ENCODE peak calls at places on chromosomes 7 and 10, in ten cellular contexts. R, I, V, A, E, W, B, J, G and Z are unnamed samples.

GRCh38 chr10:60032723-60033122 is 126.4 kb upstream of the CCDC6 start:
- DNase-seq in R (peak), W (peak), V (no peak), A (no peak), G (peak), J (peak), B (peak), I (peak), E (peak), Z (peak)

GRCh38 chr7:125358551-125359167 is 429.0 kb upstream of the POT1 start:
- DNase-seq in J (peak), W (no peak), A (no peak), I (no peak), E (no peak), B (no peak), G (no peak), R (no peak), V (no peak), Z (no peak)

GRCh38 chr7:155257482-155258232 is 40.0 kb upstream of the INSIG1 start:
- DNase-seq in E (peak), G (peak), V (peak), A (no peak), I (no peak), W (peak), B (peak), J (peak), R (peak), Z (no peak)

GRCh38 chr10:3648179-3648975 is 136.6 kb downstream of the KLF6 start:
- DNase-seq in V (no peak), J (no peak), G (no peak), B (no peak), A (no peak), R (no peak), I (no peak), W (no peak), E (no peak), Z (no peak)

GRCh38 chr7:149824301-149824741 is 13.9 kb upstream of the ZNF862 start:
- DNase-seq in R (no peak), I (no peak), G (no peak), E (no peak), A (no peak), W (no peak), B (no peak), V (peak), J (no peak), Z (no peak)

GRCh38 chr7:12490105-12490688 is 80.3 kb upstream of the SCIN start:
- DNase-seq in G (peak), B (peak), V (no peak), I (peak), A (no peak), W (peak), R (no peak), J (peak), E (peak), Z (no peak)

GRCh38 chr7:6398943-6399342 is 48.8 kb downstream of the DAGLB start:
- DNase-seq in A (no peak), I (peak), V (no peak), J (no peak), G (no peak), R (no peak), B (peak), W (no peak), E (peak), Z (no peak)

GRCh38 chr10:63247771-63248170 is 114.6 kb downstream of the NRBF2 start:
- DNase-seq in W (no peak), E (no peak), I (no peak), V (no peak), G (peak), R (no peak), B (no peak), A (no peak), J (no peak), Z (no peak)

GRCh38 chr10:81820418-81820817 is 54.6 kb upstream of the NRG3 start:
- DNase-seq in A (no peak), B (no peak), E (no peak), I (peak), J (no peak), G (no peak), W (peak), R (no peak), V (no peak), Z (peak)

GRCh38 chr10:124152781-124153600 is 59.6 kb upstream of the CHST15 start:
- DNase-seq in A (no peak), E (peak), B (peak), I (no peak), V (peak), J (peak), G (peak), W (peak), R (peak), Z (peak)

GRCh38 chr10:5552376-5553321 is 27.9 kb downstream of the CALML3 start:
- DNase-seq in G (no peak), B (no peak), J (no peak), V (peak), W (no peak), A (no peak), I (no peak), R (no peak), E (no peak), Z (no peak)
- H3K4me3 ChIP-seq in G (no peak), B (no peak), J (no peak), V (no peak), W (no peak), A (no peak), I (no peak), R (no peak), E (no peak), Z (no peak)

GRCh38 chr10:113893570-113893969 is 39.1 kb downstream of the NHLRC2 start:
- DNase-seq in R (no peak), V (no peak), I (peak), E (no peak), B (no peak), G (no peak), A (no peak), J (no peak), W (no peak), Z (no peak)
- H3K4me3 ChIP-seq in R (no peak), V (no peak), I (no peak), E (no peak), B (no peak), G (no peak), A (no peak), J (no peak), W (no peak), Z (no peak)

GRCh38 chr7:137342751-137343482 is 616 bp downstream of the PTN start:
- DNase-seq in A (no peak), E (no peak), J (no peak), B (peak), G (no peak), R (no peak), W (no peak), V (no peak), I (peak), Z (no peak)
- H3K4me3 ChIP-seq in A (peak), E (peak), J (peak), B (peak), G (peak), R (peak), W (no peak), V (peak), I (peak), Z (peak)

DNA sequence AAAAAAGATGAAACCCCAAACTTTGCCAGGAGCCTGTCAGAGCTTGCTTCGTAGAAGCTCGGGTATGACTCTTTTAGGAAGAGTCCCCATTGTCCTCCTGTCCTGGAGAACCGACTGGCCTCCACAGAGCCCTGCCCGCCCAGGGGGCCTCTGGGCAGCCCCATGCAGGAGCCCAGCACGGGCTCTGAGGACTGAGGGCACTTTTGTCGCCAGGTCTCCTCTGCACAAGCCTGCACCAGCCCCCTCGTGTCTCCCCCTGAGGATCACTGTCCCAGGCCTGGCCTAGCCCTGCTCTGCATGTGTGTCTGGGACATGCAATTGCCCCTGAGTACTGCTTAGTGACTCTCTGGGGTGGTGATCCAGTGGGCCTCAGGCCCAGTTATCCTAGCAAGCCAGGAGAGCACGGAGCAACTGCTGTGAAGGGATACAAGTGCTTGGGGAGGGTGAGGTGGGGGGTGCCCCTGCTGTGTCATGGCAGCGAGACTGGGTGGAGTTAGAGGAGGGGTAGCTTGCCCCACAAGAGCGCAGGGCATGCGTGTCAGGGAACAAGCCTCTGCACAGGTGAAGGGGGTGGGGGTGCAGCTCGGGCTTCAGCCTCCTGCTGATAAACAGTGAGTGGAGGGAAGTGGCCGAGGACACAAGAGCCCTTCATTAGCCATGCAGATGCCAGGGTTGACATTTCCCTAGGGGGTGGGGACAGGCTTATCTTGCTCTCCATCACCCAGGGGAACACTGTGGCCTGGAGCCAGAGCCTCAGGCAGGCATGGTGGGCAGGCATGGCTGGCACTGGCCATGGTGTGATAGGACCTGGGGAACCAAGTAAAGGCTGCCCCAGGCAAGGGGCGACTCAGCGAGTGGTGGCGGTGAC is 143.4 kb downstream of the C10orf105 start:
- DNase-seq in J (no peak), W (no peak), V (peak), E (no peak), I (no peak), R (no peak), B (no peak), A (no peak), G (no peak), Z (no peak)
- H3K4me3 ChIP-seq in J (no peak), W (no peak), V (no peak), E (no peak), I (no peak), R (no peak), B (no peak), A (no peak), G (no peak), Z (no peak)

GRCh38 chr10:50152792-50153272 is 85.1 kb downstream of the WASHC2A start:
- DNase-seq in A (no peak), W (no peak), J (no peak), E (no peak), G (no peak), V (peak), I (no peak), B (peak), R (no peak), Z (no peak)
- H3K4me3 ChIP-seq in A (no peak), W (no peak), J (no peak), E (no peak), G (no peak), V (no peak), I (no peak), B (peak), R (peak), Z (peak)

DNA sequence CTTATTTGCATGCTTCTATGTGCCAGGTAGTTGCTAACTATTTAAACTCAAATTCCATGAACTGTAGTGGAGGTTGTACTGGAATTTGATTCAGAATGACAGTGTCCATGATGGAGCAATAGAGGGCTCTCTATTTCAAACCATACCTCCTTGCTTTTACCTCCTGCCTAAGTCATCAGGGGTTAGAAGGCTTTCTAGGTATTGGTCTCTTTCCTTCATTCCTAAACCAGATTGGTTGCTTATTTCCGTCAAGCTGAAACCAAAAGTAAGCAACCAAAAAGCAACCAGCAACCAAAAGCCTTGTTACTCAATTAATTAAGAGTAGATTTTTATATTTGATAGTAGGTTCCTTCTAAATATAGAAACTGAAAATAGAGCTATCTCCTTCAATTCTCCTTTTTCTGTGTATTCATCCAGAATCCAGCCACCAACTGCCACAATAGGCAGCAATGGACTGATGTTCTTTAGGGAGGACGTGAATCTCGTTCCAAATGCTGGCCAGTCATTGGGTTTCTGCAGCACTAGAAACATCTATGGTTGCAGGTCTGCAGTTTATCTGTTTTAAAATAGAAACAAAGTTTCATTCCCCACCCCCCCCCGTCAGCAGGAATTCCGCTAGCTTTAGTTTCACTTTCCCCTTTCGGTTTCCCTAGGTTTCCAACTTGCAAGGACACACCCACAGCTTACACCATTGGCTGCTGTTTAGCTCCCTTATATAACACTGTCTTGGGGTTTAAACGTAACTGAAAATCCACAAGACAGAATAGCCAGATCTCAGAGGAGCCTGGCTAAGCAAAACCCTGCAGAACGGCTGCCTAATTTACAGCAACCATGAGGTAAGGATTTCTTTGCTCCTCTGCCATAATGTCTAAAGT is at the start of gene IFIT1:
- DNase-seq in W (peak), J (peak), R (peak), E (peak), V (no peak), G (peak), A (peak), I (peak), B (peak), Z (no peak)
- H3K4me3 ChIP-seq in W (peak), J (peak), R (peak), E (peak), V (peak), G (peak), A (peak), I (peak), B (peak), Z (peak)

GRCh38 chr7:101728128-101728527 is 89.3 kb upstream of the CUX1 start:
- DNase-seq in J (no peak), R (no peak), W (peak), V (no peak), G (peak), A (no peak), I (no peak), E (no peak), B (no peak), Z (no peak)

GRCh38 chr7:101736077-101736476 is 81.3 kb upstream of the CUX1 start:
- DNase-seq in B (peak), R (no peak), V (no peak), W (peak), A (no peak), I (no peak), J (no peak), E (no peak), G (no peak), Z (no peak)

GRCh38 chr7:101728888-101729883 is 88.2 kb upstream of the CUX1 start:
- DNase-seq in I (no peak), G (peak), A (no peak), B (peak), E (peak), W (peak), R (no peak), V (no peak), J (peak), Z (no peak)

GRCh38 chr7:101731502-101732084 is 85.8 kb upstream of the CUX1 start:
- DNase-seq in J (no peak), B (no peak), W (no peak), I (no peak), R (no peak), V (no peak), A (no peak), E (no peak), G (no peak), Z (no peak)

DNA sequence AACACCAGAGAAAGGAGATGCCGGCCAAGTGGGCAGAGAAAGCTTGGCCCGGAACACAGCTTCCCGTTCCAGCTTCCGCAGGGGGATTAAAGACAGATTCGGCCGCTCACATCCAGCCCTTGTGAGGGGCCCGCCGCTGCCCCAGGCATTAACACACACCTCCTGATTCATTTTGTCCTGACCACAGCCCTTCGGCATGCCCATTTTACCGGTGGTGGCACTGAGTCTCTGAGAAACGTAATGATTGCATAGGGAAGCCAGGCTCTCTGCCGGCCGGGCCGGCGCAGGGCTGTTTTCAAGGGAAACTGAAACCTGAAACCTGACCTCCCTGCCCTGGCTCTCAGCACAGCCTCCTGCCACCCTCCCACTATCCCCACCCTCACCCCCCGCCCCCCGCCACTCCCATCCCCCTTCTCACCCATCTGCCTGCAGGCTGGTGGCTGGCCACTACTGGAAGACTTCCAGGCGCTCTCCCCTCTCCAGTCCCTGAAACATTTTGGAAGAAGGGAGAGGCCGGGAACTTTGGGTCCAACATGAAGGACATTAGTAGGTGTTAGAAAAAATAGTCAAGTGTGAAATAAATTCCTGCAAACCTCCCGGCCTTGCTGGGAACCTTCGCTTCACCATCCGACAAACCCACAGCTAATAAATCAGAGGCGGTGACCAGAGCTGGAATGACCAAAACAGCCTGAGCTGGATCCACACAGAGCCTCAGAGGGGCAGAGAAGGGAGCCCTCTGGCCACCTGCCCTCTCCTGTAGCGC is 83.5 kb upstream of the CUX1 start:
- DNase-seq in J (no peak), A (no peak), R (no peak), B (peak), W (peak), E (peak), I (peak), V (peak), G (peak), Z (no peak)
- H3K4me3 ChIP-seq in J (peak), A (peak), R (peak), B (peak), W (peak), E (peak), I (no peak), V (peak), G (peak), Z (peak)

DNA sequence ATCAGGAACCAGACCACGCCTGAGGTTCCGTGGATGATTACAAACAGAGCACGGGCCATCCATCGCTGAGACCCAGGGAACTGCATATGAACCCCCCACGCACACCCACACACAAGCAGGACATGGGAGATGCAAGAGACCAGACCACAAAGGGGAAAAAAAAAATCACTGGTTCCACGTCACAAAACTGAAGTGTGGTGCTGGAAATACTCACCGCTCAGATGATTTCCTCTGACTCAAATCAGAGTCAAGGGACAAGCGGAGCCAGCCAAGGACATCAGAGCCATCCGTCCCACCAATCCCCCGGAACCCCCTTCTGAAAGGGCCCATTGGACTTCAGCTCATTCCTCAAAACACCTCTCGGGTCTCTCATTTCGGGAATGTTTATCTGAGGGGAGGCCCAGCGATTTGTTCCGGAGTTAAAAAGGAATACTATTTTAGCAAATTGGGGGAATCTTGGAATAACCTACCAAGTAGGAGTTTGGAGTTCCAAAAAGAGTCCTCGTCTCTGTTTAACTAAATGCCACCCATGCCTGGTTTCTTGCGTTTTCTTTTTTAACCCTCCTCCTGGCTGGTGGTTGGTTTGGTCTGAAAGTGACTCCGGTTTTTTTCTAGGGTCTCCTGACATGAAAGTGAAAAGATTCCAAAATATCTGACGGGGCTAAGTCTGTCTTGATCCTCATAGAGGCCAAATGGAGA is 15.0 kb downstream of the SNX8 start:
- DNase-seq in V (peak), R (peak), E (peak), G (peak), B (peak), A (peak), J (peak), W (peak), I (no peak), Z (no peak)
- H3K4me3 ChIP-seq in V (peak), R (peak), E (peak), G (no peak), B (peak), A (peak), J (no peak), W (peak), I (no peak), Z (no peak)